ENCODE peak calls at places on chromosomes 4 and X, in seven cellular contexts. Q is sciatic nerve; E is CD8-positive, alpha-beta T cell; U is CD8-positive, alpha-beta memory T cell; H is T-helper 9 cell; J is iPS-NIHi11; X is suprapubic skin. T is an unnamed sample.
A peak's percentile ranks its signal among the peaks of the same experiment; 100 is the strongest.

GRCh38 chrX:47723689-47724088 is 64.7 kb upstream of the UXT start:
- DNase-seq in J (peak; percentile 29), Q (no peak), E (no peak), X (no peak), H (no peak), U (no peak), T (no peak)

GRCh38 chrX:112056886-112057285 is 25.7 kb downstream of the TRPC5 start:
- DNase-seq in X (no peak), U (no peak), H (no peak), J (no peak), Q (no peak), E (no peak), T (no peak)

GRCh38 chrX:153696100-153696499 is 8.4 kb downstream of the SLC6A8 start:
- DNase-seq in H (no peak), E (no peak), X (no peak), U (no peak), J (no peak), Q (no peak), T (no peak)

GRCh38 chrX:38172596-38172995 is 48.1 kb downstream of the SRPX start:
- DNase-seq in U (no peak), J (no peak), E (no peak), Q (no peak), X (no peak), H (no peak), T (no peak)

GRCh38 chr4:56215901-56216300 is 171.4 kb downstream of the AASDH start:
- DNase-seq in U (no peak), Q (no peak), E (no peak), H (no peak), X (no peak), J (peak; percentile 46), T (no peak)

GRCh38 chr4:5204781-5205180 is 153.5 kb downstream of the STK32B start:
- DNase-seq in U (no peak), J (no peak), E (no peak), Q (no peak), X (no peak), H (no peak), T (no peak)

GRCh38 chr4:133149932-133150642 is 993 bp downstream of the PCDH10 start:
- DNase-seq in J (no peak), E (no peak), X (no peak), H (no peak), U (no peak), Q (no peak), T (no peak)

GRCh38 chr4:102612824-102613366 is 111.7 kb downstream of the NFKB1 start:
- DNase-seq in E (no peak), Q (no peak), X (no peak), H (no peak), U (peak; percentile 71), J (no peak), T (peak; percentile 34)

GRCh38 chr4:123327846-123328447 is 68.6 kb upstream of the SPRY1 start:
- DNase-seq in X (no peak), E (no peak), J (no peak), H (no peak), U (no peak), Q (no peak), T (no peak)

GRCh38 chrX:103687696-103688191 is 1.2 kb upstream of the MORF4L2 start:
- DNase-seq in U (peak; percentile 44), J (peak; percentile 33), X (peak; percentile 76), E (no peak), H (peak; percentile 25), Q (peak; percentile 89), T (peak; percentile 14)

GRCh38 chrX:48648299-48648698 is 35.3 kb upstream of the WAS start:
- DNase-seq in Q (no peak), J (peak; percentile 32), H (peak; percentile 4), U (peak; percentile 32), X (no peak), E (no peak), T (peak; percentile 15)

GRCh38 chr4:44927361-44928061 is 201.2 kb upstream of the GNPDA2 start:
- DNase-seq in X (no peak), U (no peak), H (no peak), J (peak; percentile 37), Q (no peak), E (no peak), T (no peak)

GRCh38 chrX:120380699-120381098 is 18.8 kb downstream of the ATP1B4 start:
- DNase-seq in U (peak; percentile 28), E (no peak), X (no peak), Q (no peak), H (peak; percentile 2), J (peak; percentile 19), T (no peak)

GRCh38 chrX:151902813-151903591 is 9.7 kb upstream of the MAGEA4 start:
- DNase-seq in H (no peak), X (no peak), U (no peak), Q (no peak), E (no peak), J (no peak), T (no peak)

GRCh38 chr4:8315343-8316250 is 46.0 kb downstream of the HTRA3 start:
- DNase-seq in E (no peak), J (peak; percentile 72), U (no peak), H (no peak), Q (peak; percentile 62), X (peak; percentile 70), T (no peak)

GRCh38 chr4:57607616-57608150 is 497.5 kb upstream of the IGFBP7 start:
- DNase-seq in Q (no peak), E (no peak), U (no peak), X (no peak), H (no peak), J (no peak), T (no peak)

GRCh38 chr4:18020671-18021469 is 685 bp downstream of the LCORL start:
- DNase-seq in J (peak; percentile 76), H (peak; percentile 25), E (no peak), U (peak; percentile 46), X (peak; percentile 86), Q (peak; percentile 84), T (peak; percentile 34)

GRCh38 chrX:26160301-26160700 is at the start of gene MAGEB6B:
- DNase-seq in H (no peak), J (no peak), U (no peak), E (no peak), Q (no peak), X (no peak), T (no peak)

GRCh38 chr4:94375364-94375763 is 32.7 kb upstream of the HPGDS start:
- DNase-seq in X (no peak), J (no peak), Q (no peak), E (no peak), U (no peak), H (no peak), T (no peak)

GRCh38 chr4:43066415-43066814 is 173.9 kb downstream of the GRXCR1 start:
- DNase-seq in J (no peak), U (no peak), H (no peak), X (no peak), Q (no peak), E (no peak), T (no peak)

GRCh38 chr4:57373971-57374370 is 263.8 kb upstream of the IGFBP7 start:
- DNase-seq in H (no peak), U (no peak), J (no peak), E (no peak), X (no peak), Q (no peak), T (no peak)

GRCh38 chr4:156732634-156733033 is 239.0 kb downstream of the PDGFC start:
- DNase-seq in J (no peak), H (no peak), X (no peak), U (no peak), E (no peak), Q (no peak), T (no peak)

GRCh38 chr4:10721616-10722015 is 37.0 kb upstream of the CLNK start:
- DNase-seq in Q (no peak), X (no peak), U (no peak), E (no peak), H (no peak), J (no peak), T (no peak)

T was measured in T-helper 22 cell.